ENCODE peak calls at places on chromosomes 3 and 15, in six cellular contexts. X, L, Z, Y, E and B are unnamed samples.

GRCh38 chr15:95304116-95304873 is 1026.2 kb upstream of the NR2F2 start:
- DNase-seq in E (peak), L (peak), Y (no peak), X (no peak), Z (no peak), B (no peak)

GRCh38 chr15:34642252-34642651 is 58.8 kb upstream of the GOLGA8B start:
- DNase-seq in Z (no peak), L (no peak), X (no peak), E (no peak), Y (peak), B (no peak)

GRCh38 chr3:115960799-115961198 is 337.5 kb downstream of the GAP43 start:
- DNase-seq in Y (peak), L (no peak), Z (no peak), X (no peak), E (no peak), B (no peak)

GRCh38 chr3:177776656-177777055 is 579.4 kb upstream of the TBL1XR1 start:
- DNase-seq in E (peak), X (no peak), L (no peak), Y (no peak), Z (peak), B (no peak)

GRCh38 chr3:70120360-70120966 is 120.9 kb downstream of the SAMMSON start:
- DNase-seq in E (peak), Z (peak), X (peak), L (no peak), Y (peak), B (peak)

GRCh38 chr3:43090238-43090637 is 15.6 kb downstream of the POMGNT2 start:
- DNase-seq in E (no peak), Y (no peak), L (no peak), X (no peak), Z (no peak), B (no peak)

GRCh38 chr15:92391640-92392039 is 2.0 kb upstream of the ST8SIA2 start:
- DNase-seq in X (no peak), L (no peak), E (peak), Y (peak), Z (no peak), B (no peak)

GRCh38 chr3:172649987-172650386 is 60.9 kb downstream of the NCEH1 start:
- DNase-seq in Z (no peak), Y (no peak), E (no peak), X (no peak), L (no peak), B (no peak)

GRCh38 chr15:96818861-96819260 is 488.4 kb downstream of the NR2F2 start:
- DNase-seq in L (no peak), E (no peak), X (no peak), Y (no peak), Z (no peak), B (no peak)

GRCh38 chr15:50857763-50858162 is 50.7 kb upstream of the AP4E1 start:
- DNase-seq in X (no peak), Y (no peak), E (no peak), Z (no peak), L (no peak), B (no peak)

GRCh38 chr15:57544840-57545239 is 46.9 kb upstream of the MYZAP start:
- DNase-seq in Z (no peak), L (no peak), X (no peak), Y (no peak), E (no peak), B (no peak)

GRCh38 chr3:141308588-141309218 is 59.6 kb upstream of the ZBTB38 start:
- DNase-seq in L (peak), Z (peak), Y (peak), E (peak), X (no peak), B (peak)

GRCh38 chr15:55916666-55917409 is 76.6 kb downstream of the NEDD4 start:
- DNase-seq in Z (no peak), Y (no peak), E (peak), L (no peak), X (no peak), B (no peak)

GRCh38 chr15:76871930-76872329 is 33.2 kb downstream of the SCAPER start:
- DNase-seq in X (no peak), L (no peak), E (peak), Y (no peak), Z (no peak), B (no peak)

GRCh38 chr3:132222868-132223538 is 94.2 kb upstream of the ACP3 start:
- DNase-seq in Y (peak), Z (peak), X (no peak), L (peak), E (no peak), B (no peak)

GRCh38 chr3:184172681-184173373 is 1.8 kb upstream of the AP2M1 start:
- DNase-seq in L (no peak), X (no peak), Z (no peak), Y (no peak), E (peak), B (no peak)

GRCh38 chr15:85581495-85581894 is 201.1 kb downstream of the AKAP13 start:
- DNase-seq in Z (peak), L (no peak), E (no peak), X (no peak), Y (no peak), B (no peak)

GRCh38 chr15:58758141-58758540 is 8.6 kb upstream of the ADAM10 start:
- DNase-seq in E (peak), X (no peak), L (no peak), Y (no peak), Z (no peak), B (no peak)

GRCh38 chr15:28960979-28961378 is 75.2 kb downstream of the APBA2 start:
- DNase-seq in L (no peak), Z (no peak), E (peak), X (no peak), Y (no peak), B (no peak)

GRCh38 chr3:90024986-90025385 is 917.6 kb downstream of the EPHA3 start:
- DNase-seq in X (no peak), Y (no peak), E (no peak), L (no peak), Z (no peak), B (no peak)

GRCh38 chr3:110198717-110199587 is 861.6 kb upstream of the DPPA4 start:
- DNase-seq in E (peak), Z (peak), Y (no peak), L (no peak), X (no peak), B (no peak)

GRCh38 chr3:165459924-165460540 is 263.8 kb upstream of the SLITRK3 start:
- DNase-seq in Z (no peak), Y (no peak), E (no peak), X (no peak), L (no peak), B (no peak)

GRCh38 chr15:59218710-59219109 is 12.1 kb downstream of the LDHAL6B start:
- DNase-seq in Z (no peak), E (no peak), L (no peak), X (no peak), Y (no peak), B (no peak)

GRCh38 chr15:82808634-82809041 is 790 bp upstream of the WHAMM start:
- DNase-seq in L (no peak), Z (no peak), X (no peak), Y (no peak), E (no peak), B (no peak)

GRCh38 chr15:52256930-52257733 is 38.5 kb downstream of the MYO5C start:
- DNase-seq in Z (no peak), X (no peak), L (no peak), Y (no peak), E (no peak), B (no peak)

GRCh38 chr3:184428561-184429175 is 48.8 kb downstream of the CHRD start:
- DNase-seq in X (no peak), E (no peak), Z (no peak), Y (no peak), L (no peak), B (no peak)

GRCh38 chr3:31692714-31693113 is 160.0 kb downstream of the STT3B start:
- DNase-seq in E (no peak), Y (no peak), X (no peak), Z (no peak), L (no peak), B (no peak)

GRCh38 chr3:171088984-171089754 is 62.6 kb upstream of the SLC2A2 start:
- DNase-seq in L (peak), Z (no peak), E (peak), Y (no peak), X (no peak), B (no peak)

GRCh38 chr3:166125179-166125578 is 288.0 kb upstream of the BCHE start:
- DNase-seq in L (no peak), Z (no peak), E (no peak), X (no peak), Y (no peak), B (no peak)

GRCh38 chr3:113070226-113071220 is 79.7 kb downstream of the GTPBP8 start:
- DNase-seq in Y (no peak), E (peak), L (no peak), Z (no peak), X (no peak), B (no peak)

GRCh38 chr3:147384210-147385058 is 21.9 kb downstream of the ZIC4 start:
- DNase-seq in Z (no peak), Y (peak), L (no peak), X (no peak), E (no peak), B (no peak)

GRCh38 chr3:34832865-34833508 is 806.3 kb upstream of the ARPP21 start:
- DNase-seq in X (no peak), Y (no peak), L (no peak), Z (no peak), E (no peak), B (no peak)

GRCh38 chr15:73573071-73573470 is 60.1 kb downstream of the NPTN start:
- DNase-seq in E (no peak), L (no peak), Z (no peak), X (no peak), Y (no peak), B (no peak)

GRCh38 chr3:174620855-174621457 is 238.2 kb upstream of the NAALADL2 start:
- DNase-seq in L (no peak), E (no peak), Z (no peak), Y (no peak), X (no peak), B (no peak)